ENCODE peak calls at places on chromosomes 4 and X, in six cellular contexts. J is activated CD4-positive, CD25-positive, alpha-beta regulatory T cell; G is left ventricle myocardium superior; X is activated naive CD4-positive, alpha-beta T cell; C is fibroblast of the conjunctiva; D is AG08396. P is an unnamed sample.
A peak's percentile ranks its signal among the peaks of the same experiment; 100 is the strongest.

GRCh38 chr4:152643153-152644035 is 36.4 kb downstream of the TMEM154 start:
- DNase-seq in J (no peak), G (no peak), X (no peak), C (no peak), D (no peak), P (no peak)

GRCh38 chr4:145183581-145183980 is 3.2 kb upstream of the OTUD4 start:
- DNase-seq in J (no peak), G (no peak), X (no peak), C (no peak), D (no peak), P (no peak)

GRCh38 chr4:83552924-83553323 is 17.0 kb downstream of the GPAT3 start:
- DNase-seq in J (no peak), G (no peak), X (no peak), C (peak; percentile 16), D (peak; percentile 20), P (no peak)

GRCh38 chr4:139599076-139599475 is 43.1 kb upstream of the SETD7 start:
- DNase-seq in J (no peak), G (no peak), X (no peak), C (no peak), D (no peak), P (no peak)

GRCh38 chr4:142645478-142646108 is 200.5 kb downstream of the INPP4B start:
- DNase-seq in J (no peak), G (no peak), X (no peak), C (no peak), D (no peak), P (no peak)

GRCh38 chr4:165872443-165873297 is at the start of gene TLL1:
- DNase-seq in J (no peak), G (no peak), X (no peak), C (no peak), D (no peak), P (no peak)

GRCh38 chrX:4925911-4926310 is 1212.5 kb upstream of the PRKX start:
- DNase-seq in J (no peak), G (no peak), X (no peak), C (no peak), D (no peak), P (no peak)

GRCh38 chrX:102043380-102043779 is 82.1 kb upstream of the TCEAL2 start:
- DNase-seq in J (no peak), G (no peak), X (no peak), C (no peak), D (no peak), P (no peak)

GRCh38 chr4:16827762-16828724 is 70.4 kb downstream of the LDB2 start:
- DNase-seq in J (no peak), G (peak; percentile 40), X (no peak), C (no peak), D (no peak), P (no peak)

GRCh38 chrX:112849010-112849409 is 8.4 kb upstream of the AMOT start:
- DNase-seq in J (no peak), G (peak; percentile 33), X (no peak), C (no peak), D (no peak), P (no peak)

GRCh38 chrX:78024349-78025108 is 55.1 kb upstream of the PGAM4 start:
- DNase-seq in J (no peak), G (peak; percentile 24), X (no peak), C (no peak), D (peak; percentile 8), P (peak; percentile 18)

GRCh38 chr4:141724646-141725045 is 88.3 kb downstream of the IL15 start:
- DNase-seq in J (no peak), G (no peak), X (no peak), C (no peak), D (no peak), P (no peak)

GRCh38 chr4:7342581-7343352 is 92.0 kb downstream of the PSAPL1 start:
- DNase-seq in J (no peak), G (no peak), X (no peak), C (no peak), D (no peak), P (no peak)

GRCh38 chr4:98185279-98185678 is 42.0 kb upstream of the STPG2 start:
- DNase-seq in J (no peak), G (no peak), X (no peak), C (no peak), D (no peak), P (no peak)

GRCh38 chr4:8644461-8644891 is 51.9 kb downstream of the CPZ start:
- DNase-seq in J (no peak), G (no peak), X (no peak), C (no peak), D (no peak), P (no peak)